ENCODE peak calls at places on chromosomes 6 and 20, in eight cellular contexts. T, Z, P, I, X, O, B and Y are unnamed samples.

GRCh38 chr6:114586298-114586697 is 243.5 kb upstream of the HS3ST5 start:
- DNase-seq in P (no peak), Z (no peak), B (no peak), T (no peak), O (no peak), I (no peak), X (no peak), Y (no peak)

GRCh38 chr6:45721665-45722064 is 294.0 kb downstream of the CLIC5 start:
- DNase-seq in Z (no peak), B (no peak), X (no peak), T (no peak), P (no peak), O (no peak), I (no peak), Y (no peak)

GRCh38 chr6:26217714-26218075 is 130.5 kb downstream of the HFE start:
- DNase-seq in X (peak), O (peak), Z (peak), B (no peak), T (peak), I (no peak), P (no peak), Y (peak)

GRCh38 chr6:34340906-34341480 is 51.5 kb downstream of the NUDT3 start:
- DNase-seq in X (no peak), T (no peak), O (no peak), Z (no peak), I (no peak), P (no peak), B (no peak), Y (no peak)

GRCh38 chr6:25324076-25324762 is 45.0 kb downstream of the CARMIL1 start:
- DNase-seq in P (no peak), X (no peak), I (no peak), B (no peak), O (no peak), T (no peak), Z (no peak), Y (no peak)

GRCh38 chr6:33197431-33198048 is 2.9 kb downstream of the RXRB start:
- DNase-seq in I (no peak), O (peak), T (peak), B (peak), Z (peak), X (peak), P (peak), Y (peak)

GRCh38 chr6:113464959-113465358 is 392.2 kb upstream of the MARCKS start:
- DNase-seq in B (peak), X (no peak), Z (no peak), O (peak), P (no peak), I (no peak), T (peak), Y (peak)

GRCh38 chr20:15494841-15495240 is 1078.4 kb downstream of the KIF16B start:
- DNase-seq in I (no peak), Z (no peak), O (no peak), T (no peak), B (no peak), P (no peak), X (no peak), Y (no peak)

GRCh38 chr6:112296122-112296521 is 41.8 kb upstream of the LAMA4 start:
- DNase-seq in X (no peak), P (no peak), B (peak), T (peak), Z (peak), O (peak), I (no peak), Y (peak)

DNA sequence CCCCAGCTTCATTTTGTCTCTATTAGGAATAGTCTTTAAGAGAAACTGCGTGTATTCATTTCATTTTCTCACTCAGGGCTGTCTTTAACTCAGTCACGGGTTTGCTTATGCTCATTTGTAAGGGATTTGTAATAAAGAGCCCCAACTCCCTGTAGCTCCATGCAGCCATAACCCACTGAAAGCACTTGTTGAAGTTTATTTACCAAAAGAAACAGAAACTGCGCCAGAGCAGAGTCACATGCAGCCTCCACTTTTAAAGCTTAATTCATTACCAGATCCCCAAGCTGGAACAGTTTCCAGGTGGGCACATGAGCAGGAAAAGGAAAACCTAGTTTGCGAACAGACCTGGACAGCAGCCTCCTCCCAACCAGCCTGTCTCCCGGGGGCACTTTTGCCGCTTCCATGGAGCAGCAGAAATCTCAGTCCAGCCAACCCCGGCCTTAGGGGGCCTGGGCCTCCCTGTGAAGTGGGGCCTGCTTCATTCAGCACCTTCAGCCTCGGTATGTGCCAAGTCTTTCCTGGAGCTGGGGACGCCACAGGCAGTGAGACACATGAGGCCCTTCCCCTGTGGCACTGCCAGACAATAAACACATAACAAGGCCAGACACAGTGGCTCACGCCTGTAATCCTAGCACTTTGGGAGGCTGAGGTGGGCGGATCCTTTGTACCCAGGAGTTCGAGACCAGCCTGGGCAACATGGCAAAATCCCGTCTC is 4.5 kb downstream of the BCAS4 start:
- DNase-seq in B (no peak), T (no peak), O (no peak), P (no peak), Z (no peak), I (no peak), X (no peak), Y (no peak)
- TF ChIP-seq CTCF in B (no peak), T (no peak), O (no peak), P (no peak), Z (no peak), I (no peak), X (no peak), Y (no peak)

GRCh38 chr20:62821726-62822210 is 4.9 kb downstream of the COL9A3 start:
- DNase-seq in I (no peak), T (no peak), B (no peak), P (no peak), X (no peak), Z (no peak), O (no peak), Y (no peak)

GRCh38 chr20:62823688-62824475 is 7.0 kb downstream of the COL9A3 start:
- DNase-seq in I (no peak), P (no peak), B (no peak), O (no peak), T (no peak), Z (peak), X (no peak), Y (no peak)

GRCh38 chr20:62820962-62821725 is 4.3 kb downstream of the COL9A3 start:
- DNase-seq in B (no peak), I (no peak), O (no peak), X (no peak), P (no peak), Z (no peak), T (no peak), Y (no peak)

GRCh38 chr20:62822788-62823651 is 6.2 kb downstream of the COL9A3 start:
- DNase-seq in O (peak), B (no peak), P (peak), X (peak), Z (peak), I (no peak), T (no peak), Y (peak)

DNA sequence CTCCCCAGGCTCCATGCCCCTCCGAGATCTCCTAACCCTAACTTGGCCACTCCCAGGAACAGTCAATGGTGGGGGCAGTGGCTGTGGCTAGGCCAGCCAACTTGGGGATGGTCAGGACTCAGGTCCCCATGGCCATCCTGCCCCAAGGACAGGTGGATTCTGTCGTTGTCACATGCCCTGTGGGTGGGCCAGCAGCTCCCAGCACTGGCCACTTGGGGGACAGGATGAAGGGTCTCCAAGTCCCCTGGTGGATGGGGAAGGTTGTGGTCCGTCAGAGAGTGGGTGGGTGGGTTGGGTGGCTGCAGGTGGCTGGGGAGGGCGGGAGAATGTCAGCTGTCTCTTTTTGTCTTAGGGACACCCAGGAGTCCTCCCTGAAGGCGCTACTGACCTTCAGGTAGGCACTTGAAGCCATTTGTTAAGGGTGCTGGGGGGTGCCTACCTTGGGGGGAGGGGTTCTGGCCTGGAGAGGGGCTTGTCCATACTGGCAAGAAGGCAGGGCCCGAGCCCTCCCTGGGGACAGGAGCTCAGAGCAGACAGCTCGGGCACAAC is 5.5 kb downstream of the COL9A3 start:
- DNase-seq in O (no peak), B (no peak), X (no peak), T (no peak), P (no peak), I (no peak), Z (no peak), Y (no peak)
- TF ChIP-seq CTCF in O (no peak), B (no peak), X (no peak), T (no peak), P (no peak), I (no peak), Z (no peak), Y (no peak)

DNA sequence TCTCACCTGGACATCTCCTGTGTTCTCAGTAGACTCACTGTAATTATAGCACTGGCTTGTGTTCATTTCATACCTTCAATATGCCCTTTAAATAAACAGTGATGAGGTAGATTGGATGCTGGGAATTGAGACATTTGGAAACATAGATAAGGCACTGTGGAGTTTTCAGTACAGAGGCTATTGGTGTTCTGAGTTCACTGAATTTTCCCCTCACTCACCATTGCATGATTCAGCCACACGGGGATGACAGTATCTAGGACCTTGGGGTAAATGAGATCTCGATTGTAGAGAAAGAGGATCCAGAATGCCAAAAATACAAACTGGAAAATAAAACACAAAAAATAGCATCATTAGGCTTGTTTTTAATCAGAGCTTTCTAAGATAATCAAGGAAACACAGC is 12.5 kb downstream of the ADTRP start:
- DNase-seq in T (peak), O (no peak), I (no peak), B (no peak), Z (no peak), P (no peak), X (no peak), Y (peak)
- TF ChIP-seq CTCF in T (peak), O (no peak), I (no peak), B (peak), Z (peak), P (no peak), X (no peak), Y (no peak)

GRCh38 chr6:110037726-110038295 is 59.7 kb downstream of the GPR6 start:
- DNase-seq in B (no peak), Z (no peak), T (no peak), I (no peak), O (no peak), P (no peak), X (no peak), Y (no peak)
- TF ChIP-seq CTCF in B (no peak), Z (no peak), T (no peak), I (no peak), O (no peak), P (no peak), X (no peak), Y (no peak)